ENCODE peak calls at places on chromosomes 12 and 14, in nine cellular contexts. N, L, T, W, D, G, V, Y and E are unnamed samples.

GRCh38 chr12:130705174-130705880 is 10.8 kb downstream of the RIMBP2 start:
- DNase-seq in D (no peak), Y (no peak), G (no peak), W (no peak), T (peak; percentile 54), L (no peak), V (peak; percentile 28), N (no peak), E (no peak)

GRCh38 chr14:99564256-99564902 is 39.6 kb downstream of the CCDC85C start:
- DNase-seq in T (no peak), Y (no peak), G (peak; percentile 92), L (peak; percentile 68), V (peak; percentile 78), D (peak; percentile 69), N (peak; percentile 56), W (peak; percentile 37), E (peak; percentile 68)

GRCh38 chr12:60266381-60266852 is 670.6 kb downstream of the SLC16A7 start:
- DNase-seq in L (no peak), N (no peak), V (no peak), Y (no peak), W (peak; percentile 74), D (no peak), G (no peak), T (no peak), E (no peak)

GRCh38 chr14:97219356-97220017 is 422.3 kb downstream of the VRK1 start:
- DNase-seq in N (no peak), Y (no peak), G (no peak), T (no peak), D (no peak), V (no peak), L (no peak), W (no peak), E (no peak)

GRCh38 chr12:22574921-22575320 is 30.6 kb upstream of the C2CD5 start:
- DNase-seq in L (no peak), N (no peak), T (no peak), D (no peak), G (no peak), W (no peak), Y (no peak), V (no peak), E (no peak)

GRCh38 chr12:64882687-64883086 is 58.2 kb downstream of the TBC1D30 start:
- DNase-seq in N (no peak), Y (no peak), D (no peak), V (no peak), G (no peak), T (peak; percentile 32), L (no peak), W (no peak), E (no peak)

GRCh38 chr12:52058631-52059324 is 7.5 kb downstream of the NR4A1 start:
- DNase-seq in T (no peak), G (peak; percentile 21), Y (no peak), N (no peak), D (no peak), W (no peak), L (peak; percentile 34), V (no peak), E (peak; percentile 69)

GRCh38 chr12:90490355-90490754 is 464.6 kb downstream of the CCER1 start:
- DNase-seq in D (no peak), G (no peak), L (no peak), V (no peak), W (no peak), Y (no peak), N (no peak), T (no peak), E (no peak)

GRCh38 chr12:6336079-6336858 is 5.6 kb downstream of the TNFRSF1A start:
- DNase-seq in D (peak; percentile 96), Y (peak; percentile 42), N (no peak), L (peak; percentile 90), V (peak; percentile 97), G (no peak), W (peak; percentile 99), T (peak; percentile 100), E (peak; percentile 91)

GRCh38 chr12:69994593-69995222 is 169.7 kb downstream of the MYRFL start:
- DNase-seq in D (no peak), L (no peak), Y (no peak), W (no peak), V (no peak), G (no peak), N (no peak), T (no peak), E (no peak)

GRCh38 chr14:72178517-72178916 is 246.3 kb downstream of the RGS6 start:
- DNase-seq in L (no peak), V (no peak), N (no peak), Y (no peak), W (no peak), D (no peak), T (no peak), G (no peak), E (no peak)

GRCh38 chr12:22312336-22312735 is 22.2 kb downstream of the ST8SIA1 start:
- DNase-seq in L (no peak), W (no peak), T (peak; percentile 66), N (no peak), Y (no peak), D (peak; percentile 80), G (no peak), V (no peak), E (no peak)

GRCh38 chr14:102208741-102209140 is 69.0 kb downstream of the WDR20 start:
- DNase-seq in L (no peak), G (no peak), Y (no peak), N (no peak), D (no peak), V (peak; percentile 38), W (no peak), T (no peak), E (no peak)

GRCh38 chr12:2498961-2499500 is 295.7 kb upstream of the FKBP4 start:
- DNase-seq in G (peak; percentile 51), L (peak; percentile 86), T (no peak), D (no peak), Y (no peak), W (no peak), V (no peak), N (peak; percentile 63), E (no peak)

GRCh38 chr14:65195042-65195719 is 92.9 kb upstream of the MAX start:
- DNase-seq in Y (no peak), L (no peak), T (no peak), W (no peak), V (no peak), G (no peak), N (no peak), D (no peak), E (no peak)

GRCh38 chr12:28899951-28900350 is 249.1 kb upstream of the FAR2 start:
- DNase-seq in N (no peak), G (no peak), D (no peak), W (no peak), L (no peak), T (no peak), Y (no peak), V (no peak), E (no peak)

GRCh38 chr12:46523446-46523845 is 150.9 kb upstream of the SLC38A2 start:
- DNase-seq in L (no peak), Y (no peak), N (no peak), V (no peak), G (no peak), D (no peak), W (peak; percentile 21), T (peak; percentile 50), E (no peak)

GRCh38 chr12:123232472-123232806 is 502 bp downstream of the MPHOSPH9 start:
- DNase-seq in D (no peak), T (no peak), V (no peak), L (no peak), W (peak; percentile 7), G (no peak), N (no peak), Y (no peak), E (no peak)

GRCh38 chr12:132475304-132476037 is 14.5 kb upstream of the FBRSL1 start:
- DNase-seq in V (no peak), D (no peak), G (no peak), T (no peak), N (no peak), Y (no peak), W (no peak), L (no peak), E (no peak)

GRCh38 chr12:132009336-132009859 is 59.7 kb downstream of the EP400 start:
- DNase-seq in T (no peak), D (no peak), G (no peak), Y (no peak), V (no peak), N (no peak), W (no peak), L (no peak), E (no peak)

GRCh38 chr14:59849371-59850130 is 21.0 kb downstream of the RTN1 start:
- DNase-seq in T (no peak), D (no peak), N (no peak), V (no peak), L (no peak), W (no peak), Y (no peak), G (no peak), E (no peak)

GRCh38 chr12:105079011-105079570 is 5.2 kb downstream of the ALDH1L2 start:
- DNase-seq in T (no peak), G (no peak), L (no peak), Y (no peak), D (no peak), V (no peak), W (no peak), N (no peak), E (no peak)

GRCh38 chr12:20194171-20194570 is 174.2 kb upstream of the PDE3A start:
- DNase-seq in V (no peak), L (no peak), T (peak; percentile 88), D (no peak), N (no peak), Y (no peak), W (no peak), G (no peak), E (no peak)

GRCh38 chr12:116456307-116456641 is 102.9 kb upstream of the MAP1LC3B2 start:
- DNase-seq in L (no peak), D (no peak), Y (no peak), V (no peak), G (no peak), T (no peak), W (no peak), N (no peak), E (no peak)

GRCh38 chr14:92651106-92651792 is 97.2 kb downstream of the LGMN start:
- DNase-seq in G (no peak), T (peak; percentile 45), D (no peak), L (no peak), W (no peak), V (peak; percentile 77), N (no peak), Y (no peak), E (no peak)

GRCh38 chr14:100223332-100224171 is 15.4 kb upstream of the YY1 start:
- DNase-seq in Y (no peak), L (no peak), T (peak; percentile 67), N (no peak), V (no peak), D (no peak), W (no peak), G (no peak), E (no peak)

GRCh38 chr12:10853746-10854145 is 4.5 kb upstream of the PRR4 start:
- DNase-seq in Y (no peak), W (no peak), T (no peak), G (no peak), D (no peak), N (no peak), V (no peak), L (no peak), E (no peak)

GRCh38 chr14:22641851-22642250 is 2.3 kb downstream of the OR6J1 start:
- DNase-seq in G (no peak), T (no peak), W (no peak), D (no peak), N (no peak), L (no peak), Y (no peak), V (no peak), E (no peak)

GRCh38 chr12:75754698-75755097 is 243.3 kb upstream of the KRR1 start:
- DNase-seq in W (no peak), Y (no peak), L (no peak), T (no peak), V (no peak), G (no peak), D (no peak), N (no peak), E (no peak)

GRCh38 chr12:117119592-117120198 is 20.5 kb upstream of the TESC start:
- DNase-seq in V (no peak), T (peak; percentile 87), W (no peak), N (no peak), L (peak; percentile 88), Y (no peak), G (no peak), D (no peak), E (peak; percentile 70)

GRCh38 chr14:99524804-99525698 is 43.8 kb downstream of the CCNK start:
- DNase-seq in D (no peak), G (no peak), T (peak; percentile 81), Y (no peak), V (no peak), N (no peak), L (no peak), W (peak; percentile 49), E (no peak)